ENCODE peak calls at places on chromosomes 16 and 17, in five cellular contexts. L, Z, V, A and H are unnamed samples.

GRCh38 chr16:89004209-89004831 is 27.3 kb upstream of the CBFA2T3 start:
- DNase-seq in L (no peak), Z (no peak), V (no peak), A (no peak), H (no peak)

GRCh38 chr16:27977966-27978365 is 85.5 kb downstream of the GSG1L start:
- DNase-seq in L (no peak), Z (no peak), V (peak), A (no peak), H (no peak)

GRCh38 chr16:3879887-3880564 is 487 bp downstream of the CREBBP start:
- DNase-seq in L (peak), Z (peak), V (peak), A (no peak), H (no peak)

GRCh38 chr16:23274968-23275367 is 27.1 kb upstream of the SCNN1B start:
- DNase-seq in L (no peak), Z (no peak), V (no peak), A (no peak), H (no peak)

GRCh38 chr17:7932949-7933348 is 943 bp downstream of the CNTROB start:
- DNase-seq in L (no peak), Z (peak), V (peak), A (no peak), H (no peak)

GRCh38 chr16:85350973-85351372 is 238.7 kb upstream of the CIBAR2 start:
- DNase-seq in L (no peak), Z (peak), V (peak), A (peak), H (peak)

GRCh38 chr17:39777534-39778365 is 40.0 kb downstream of the GRB7 start:
- DNase-seq in L (no peak), Z (no peak), V (no peak), A (no peak), H (no peak)

GRCh38 chr17:74759243-74759801 is 10.9 kb downstream of the NHERF1 start:
- DNase-seq in L (no peak), Z (no peak), V (no peak), A (no peak), H (no peak)

GRCh38 chr16:81860867-81861266 is 81.8 kb downstream of the PLCG2 start:
- DNase-seq in L (no peak), Z (no peak), V (no peak), A (no peak), H (no peak)

GRCh38 chr16:81850197-81850944 is 71.3 kb downstream of the PLCG2 start:
- DNase-seq in L (no peak), Z (no peak), V (no peak), A (no peak), H (no peak)

GRCh38 chr16:81852347-81852746 is 73.3 kb downstream of the PLCG2 start:
- DNase-seq in L (no peak), Z (no peak), V (no peak), A (no peak), H (no peak)

GRCh38 chr16:81860310-81860709 is 81.2 kb downstream of the PLCG2 start:
- DNase-seq in L (no peak), Z (no peak), V (no peak), A (no peak), H (no peak)

GRCh38 chr16:81855552-81856153 is 76.6 kb downstream of the PLCG2 start:
- DNase-seq in L (no peak), Z (no peak), V (no peak), A (no peak), H (no peak)
- TF ChIP-seq CTCF in L (no peak), Z (no peak), V (no peak), A (no peak), H (no peak)

DNA sequence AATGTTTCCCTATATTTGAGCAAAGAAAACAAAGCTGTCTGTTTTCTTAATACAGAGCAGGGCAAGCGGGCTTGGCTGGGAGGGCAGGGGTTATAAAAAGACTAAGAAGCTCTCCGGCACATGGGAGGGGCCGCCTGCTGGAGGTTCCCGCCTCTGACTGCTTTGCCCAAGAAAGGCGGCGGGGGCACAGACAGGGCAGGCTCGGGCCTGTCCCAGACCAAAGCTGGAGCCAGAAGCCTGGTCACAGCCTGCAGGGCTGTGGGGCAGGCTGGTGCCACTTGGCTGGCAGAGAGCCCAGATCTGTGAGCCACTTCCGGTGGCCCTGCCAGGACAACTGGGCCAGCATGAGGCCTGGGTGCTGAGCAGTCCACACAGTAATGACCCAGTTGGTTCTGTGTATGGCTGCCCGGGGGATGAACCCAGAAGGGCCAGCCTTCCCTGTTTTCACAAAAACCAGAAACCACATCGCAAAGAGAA is 89.4 kb downstream of the LITAF start:
- DNase-seq in L (no peak), Z (peak), V (peak), A (no peak), H (peak)
- TF ChIP-seq CTCF in L (no peak), Z (no peak), V (no peak), A (peak), H (peak)

GRCh38 chr16:68470461-68471150 is 22.3 kb upstream of the SMPD3 start:
- DNase-seq in L (no peak), Z (no peak), V (no peak), A (no peak), H (no peak)
- TF ChIP-seq CTCF in L (no peak), Z (no peak), V (no peak), A (no peak), H (no peak)

GRCh38 chr17:81536299-81537290 is 8.4 kb downstream of the FSCN2 start:
- DNase-seq in L (no peak), Z (no peak), V (peak), A (no peak), H (no peak)
- TF ChIP-seq CTCF in L (no peak), Z (no peak), V (no peak), A (no peak), H (no peak)

GRCh38 chr16:67936124-67936875 is at the start of gene PSMB10:
- DNase-seq in L (peak), Z (peak), V (peak), A (no peak), H (no peak)
- TF ChIP-seq CTCF in L (no peak), Z (no peak), V (no peak), A (no peak), H (no peak)

DNA sequence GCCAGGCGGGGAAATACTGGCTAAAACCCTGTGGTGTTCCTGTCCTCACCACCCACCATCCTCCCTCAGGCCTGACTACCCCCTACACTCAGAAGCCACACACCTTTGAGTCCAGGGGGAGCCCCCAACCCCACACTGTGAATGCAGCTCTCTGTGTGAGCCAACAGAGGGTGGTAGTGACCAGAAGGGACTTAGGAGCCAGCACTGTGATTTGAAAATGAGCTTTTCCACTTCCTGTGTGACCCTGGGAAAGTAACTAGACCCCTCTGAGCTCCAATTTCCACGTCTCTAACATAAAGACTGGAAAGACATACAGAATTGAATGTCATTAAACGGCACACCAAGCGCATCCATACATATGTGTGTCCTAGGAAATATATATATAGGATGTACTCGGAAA is 58.7 kb downstream of the SDK2 start:
- DNase-seq in L (no peak), Z (no peak), V (no peak), A (no peak), H (no peak)
- TF ChIP-seq CTCF in L (no peak), Z (no peak), V (no peak), A (no peak), H (no peak)

GRCh38 chr17:45318561-45319230 is 1.9 kb upstream of the MAP3K14 start:
- DNase-seq in L (no peak), Z (peak), V (no peak), A (no peak), H (no peak)

GRCh38 chr17:45314761-45315549 is 1.9 kb downstream of the MAP3K14 start:
- DNase-seq in L (no peak), Z (peak), V (no peak), A (no peak), H (no peak)

GRCh38 chr17:45317113-45317820 is 447 bp upstream of the MAP3K14 start:
- DNase-seq in L (peak), Z (peak), V (peak), A (peak), H (peak)

GRCh38 chr17:45315583-45316270 is 1.1 kb downstream of the MAP3K14 start:
- DNase-seq in L (no peak), Z (no peak), V (no peak), A (no peak), H (no peak)

GRCh38 chr17:45316271-45317112 is at the start of gene MAP3K14:
- DNase-seq in L (peak), Z (no peak), V (peak), A (no peak), H (no peak)
- TF ChIP-seq CTCF in L (no peak), Z (peak), V (no peak), A (peak), H (peak)

GRCh38 chr16:62715701-62716100 is 679.5 kb upstream of the CDH8 start:
- DNase-seq in L (no peak), Z (no peak), V (no peak), A (no peak), H (no peak)
- TF ChIP-seq CTCF in L (no peak), Z (no peak), V (no peak), A (no peak), H (no peak)

GRCh38 chr16:56122251-56122650 is 69.0 kb upstream of the GNAO1 start:
- DNase-seq in L (no peak), Z (no peak), V (no peak), A (no peak), H (no peak)

GRCh38 chr16:56116577-56116964 is 74.7 kb upstream of the GNAO1 start:
- DNase-seq in L (no peak), Z (no peak), V (no peak), A (no peak), H (no peak)

GRCh38 chr16:56120447-56121155 is 70.7 kb upstream of the GNAO1 start:
- DNase-seq in L (no peak), Z (no peak), V (no peak), A (no peak), H (no peak)

GRCh38 chr16:56121156-56121500 is 70.2 kb upstream of the GNAO1 start:
- DNase-seq in L (no peak), Z (no peak), V (no peak), A (no peak), H (no peak)

DNA sequence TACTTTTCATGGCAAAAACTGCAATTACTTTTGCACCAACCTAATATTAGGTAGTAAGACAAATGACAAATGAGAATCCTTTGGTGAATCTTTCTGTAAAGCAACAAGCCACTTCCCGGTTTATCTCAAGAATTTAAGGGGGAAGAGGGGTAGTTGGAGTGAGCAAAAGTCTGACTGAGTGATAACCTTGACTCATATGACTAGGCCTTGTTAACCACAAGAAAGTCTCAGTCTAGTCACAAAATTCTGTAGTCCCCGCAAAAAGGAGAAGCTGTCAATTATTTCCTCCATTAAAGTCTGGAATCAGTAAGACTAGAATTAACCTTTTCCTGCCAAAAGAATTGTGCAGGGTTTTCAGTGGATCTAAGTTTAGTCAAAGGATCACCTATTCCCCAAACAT is 72.2 kb upstream of the GNAO1 start:
- DNase-seq in L (no peak), Z (no peak), V (no peak), A (no peak), H (no peak)
- TF ChIP-seq CTCF in L (no peak), Z (no peak), V (no peak), A (no peak), H (no peak)